ENCODE peak calls at places on chromosome 1, in eight cellular contexts. One of them, this sample, is unnamed.

GRCh38 chr1:109133815-109134214 is 19.9 kb downstream of the ELAPOR1 start:
- DNase-seq in BJ: no peak
- DNase-seq in activated T-cell treated with anti-CD3 and anti-CD28 coated beads for 1 hour: no peak
- DNase-seq in kidney epithelial cell: no peak
- DNase-seq in Caco-2: no peak
- DNase-seq in EL: no peak
- DNase-seq in NCI-H2107: no peak
- DNase-seq in stimulated activated CD4-positive, alpha-beta T cell treated with anti-CD3 and anti-CD28 coated beads, Interleukin-4, amount 100 ng/mL, for 24 hours: no peak
- DNase-seq in this sample: no peak

GRCh38 chr1:27724961-27725373 is 794 bp upstream of the FAM76A start:
- DNase-seq in BJ: no peak
- DNase-seq in activated T-cell treated with anti-CD3 and anti-CD28 coated beads for 1 hour: no peak
- DNase-seq in kidney epithelial cell: no peak
- DNase-seq in Caco-2: peak
- DNase-seq in EL: no peak
- DNase-seq in NCI-H2107: peak
- DNase-seq in stimulated activated CD4-positive, alpha-beta T cell treated with anti-CD3 and anti-CD28 coated beads, Interleukin-4, amount 100 ng/mL, for 24 hours: no peak
- DNase-seq in this sample: no peak

GRCh38 chr1:53580009-53580400 is 120.8 kb downstream of the DMRTB1 start:
- DNase-seq in BJ: no peak
- DNase-seq in activated T-cell treated with anti-CD3 and anti-CD28 coated beads for 1 hour: no peak
- DNase-seq in kidney epithelial cell: no peak
- DNase-seq in Caco-2: peak
- DNase-seq in EL: no peak
- DNase-seq in NCI-H2107: no peak
- DNase-seq in stimulated activated CD4-positive, alpha-beta T cell treated with anti-CD3 and anti-CD28 coated beads, Interleukin-4, amount 100 ng/mL, for 24 hours: no peak
- DNase-seq in this sample: no peak

GRCh38 chr1:224592636-224593579 is 23.2 kb upstream of the CNIH3 start:
- DNase-seq in BJ: peak
- DNase-seq in activated T-cell treated with anti-CD3 and anti-CD28 coated beads for 1 hour: no peak
- DNase-seq in kidney epithelial cell: peak
- DNase-seq in Caco-2: no peak
- DNase-seq in EL: peak
- DNase-seq in NCI-H2107: peak
- DNase-seq in stimulated activated CD4-positive, alpha-beta T cell treated with anti-CD3 and anti-CD28 coated beads, Interleukin-4, amount 100 ng/mL, for 24 hours: no peak
- DNase-seq in this sample: peak

GRCh38 chr1:43519287-43519686 is 11.4 kb upstream of the PTPRF start:
- DNase-seq in BJ: no peak
- DNase-seq in activated T-cell treated with anti-CD3 and anti-CD28 coated beads for 1 hour: no peak
- DNase-seq in kidney epithelial cell: no peak
- DNase-seq in Caco-2: no peak
- DNase-seq in EL: no peak
- DNase-seq in NCI-H2107: no peak
- DNase-seq in stimulated activated CD4-positive, alpha-beta T cell treated with anti-CD3 and anti-CD28 coated beads, Interleukin-4, amount 100 ng/mL, for 24 hours: no peak
- DNase-seq in this sample: no peak

GRCh38 chr1:114153621-114154145 is at the start of gene SYT6:
- DNase-seq in BJ: no peak
- DNase-seq in activated T-cell treated with anti-CD3 and anti-CD28 coated beads for 1 hour: no peak
- DNase-seq in kidney epithelial cell: no peak
- DNase-seq in Caco-2: no peak
- DNase-seq in EL: no peak
- DNase-seq in NCI-H2107: no peak
- DNase-seq in stimulated activated CD4-positive, alpha-beta T cell treated with anti-CD3 and anti-CD28 coated beads, Interleukin-4, amount 100 ng/mL, for 24 hours: no peak
- DNase-seq in this sample: no peak

GRCh38 chr1:9105336-9105867 is 23.5 kb downstream of the GPR157 start:
- DNase-seq in BJ: no peak
- DNase-seq in activated T-cell treated with anti-CD3 and anti-CD28 coated beads for 1 hour: no peak
- DNase-seq in kidney epithelial cell: no peak
- DNase-seq in Caco-2: no peak
- DNase-seq in EL: no peak
- DNase-seq in NCI-H2107: no peak
- DNase-seq in stimulated activated CD4-positive, alpha-beta T cell treated with anti-CD3 and anti-CD28 coated beads, Interleukin-4, amount 100 ng/mL, for 24 hours: no peak
- DNase-seq in this sample: no peak

GRCh38 chr1:223144914-223145313 is 1.9 kb upstream of the TLR5 start:
- DNase-seq in BJ: no peak
- DNase-seq in activated T-cell treated with anti-CD3 and anti-CD28 coated beads for 1 hour: no peak
- DNase-seq in kidney epithelial cell: no peak
- DNase-seq in Caco-2: no peak
- DNase-seq in EL: no peak
- DNase-seq in NCI-H2107: no peak
- DNase-seq in stimulated activated CD4-positive, alpha-beta T cell treated with anti-CD3 and anti-CD28 coated beads, Interleukin-4, amount 100 ng/mL, for 24 hours: no peak
- DNase-seq in this sample: no peak

GRCh38 chr1:192564099-192564498 is 11.5 kb upstream of the RGS1 start:
- DNase-seq in BJ: no peak
- DNase-seq in activated T-cell treated with anti-CD3 and anti-CD28 coated beads for 1 hour: no peak
- DNase-seq in kidney epithelial cell: no peak
- DNase-seq in Caco-2: no peak
- DNase-seq in EL: no peak
- DNase-seq in NCI-H2107: no peak
- DNase-seq in stimulated activated CD4-positive, alpha-beta T cell treated with anti-CD3 and anti-CD28 coated beads, Interleukin-4, amount 100 ng/mL, for 24 hours: no peak
- DNase-seq in this sample: no peak

GRCh38 chr1:41641483-41641829 is 157.0 kb upstream of the EDN2 start:
- DNase-seq in BJ: no peak
- DNase-seq in activated T-cell treated with anti-CD3 and anti-CD28 coated beads for 1 hour: no peak
- DNase-seq in kidney epithelial cell: no peak
- DNase-seq in Caco-2: no peak
- DNase-seq in EL: no peak
- DNase-seq in NCI-H2107: no peak
- DNase-seq in stimulated activated CD4-positive, alpha-beta T cell treated with anti-CD3 and anti-CD28 coated beads, Interleukin-4, amount 100 ng/mL, for 24 hours: peak
- DNase-seq in this sample: no peak

GRCh38 chr1:161019767-161020572 is 982 bp downstream of the F11R start:
- DNase-seq in BJ: no peak
- DNase-seq in activated T-cell treated with anti-CD3 and anti-CD28 coated beads for 1 hour: no peak
- DNase-seq in kidney epithelial cell: no peak
- DNase-seq in Caco-2: no peak
- DNase-seq in EL: no peak
- DNase-seq in NCI-H2107: peak
- DNase-seq in stimulated activated CD4-positive, alpha-beta T cell treated with anti-CD3 and anti-CD28 coated beads, Interleukin-4, amount 100 ng/mL, for 24 hours: no peak
- DNase-seq in this sample: no peak

GRCh38 chr1:116487016-116487415 is 83.8 kb downstream of the CD58 start:
- DNase-seq in BJ: no peak
- DNase-seq in activated T-cell treated with anti-CD3 and anti-CD28 coated beads for 1 hour: no peak
- DNase-seq in kidney epithelial cell: no peak
- DNase-seq in Caco-2: no peak
- DNase-seq in EL: no peak
- DNase-seq in NCI-H2107: no peak
- DNase-seq in stimulated activated CD4-positive, alpha-beta T cell treated with anti-CD3 and anti-CD28 coated beads, Interleukin-4, amount 100 ng/mL, for 24 hours: no peak
- DNase-seq in this sample: no peak

GRCh38 chr1:25055961-25056360 is 125.9 kb upstream of the RUNX3 start:
- DNase-seq in BJ: no peak
- DNase-seq in activated T-cell treated with anti-CD3 and anti-CD28 coated beads for 1 hour: no peak
- DNase-seq in kidney epithelial cell: no peak
- DNase-seq in Caco-2: no peak
- DNase-seq in EL: no peak
- DNase-seq in NCI-H2107: no peak
- DNase-seq in stimulated activated CD4-positive, alpha-beta T cell treated with anti-CD3 and anti-CD28 coated beads, Interleukin-4, amount 100 ng/mL, for 24 hours: no peak
- DNase-seq in this sample: no peak

GRCh38 chr1:94514095-94514727 is 27.3 kb downstream of the F3 start:
- DNase-seq in BJ: no peak
- DNase-seq in activated T-cell treated with anti-CD3 and anti-CD28 coated beads for 1 hour: no peak
- DNase-seq in kidney epithelial cell: no peak
- DNase-seq in Caco-2: no peak
- DNase-seq in EL: no peak
- DNase-seq in NCI-H2107: no peak
- DNase-seq in stimulated activated CD4-positive, alpha-beta T cell treated with anti-CD3 and anti-CD28 coated beads, Interleukin-4, amount 100 ng/mL, for 24 hours: no peak
- DNase-seq in this sample: no peak

GRCh38 chr1:190478193-190479007 is 736 bp upstream of the BRINP3 start:
- DNase-seq in BJ: no peak
- DNase-seq in activated T-cell treated with anti-CD3 and anti-CD28 coated beads for 1 hour: no peak
- DNase-seq in kidney epithelial cell: no peak
- DNase-seq in Caco-2: no peak
- DNase-seq in EL: peak
- DNase-seq in NCI-H2107: peak
- DNase-seq in stimulated activated CD4-positive, alpha-beta T cell treated with anti-CD3 and anti-CD28 coated beads, Interleukin-4, amount 100 ng/mL, for 24 hours: no peak
- DNase-seq in this sample: no peak

GRCh38 chr1:8185400-8185799 is 132.5 kb upstream of the SLC45A1 start:
- DNase-seq in BJ: no peak
- DNase-seq in activated T-cell treated with anti-CD3 and anti-CD28 coated beads for 1 hour: no peak
- DNase-seq in kidney epithelial cell: no peak
- DNase-seq in Caco-2: no peak
- DNase-seq in EL: no peak
- DNase-seq in NCI-H2107: no peak
- DNase-seq in stimulated activated CD4-positive, alpha-beta T cell treated with anti-CD3 and anti-CD28 coated beads, Interleukin-4, amount 100 ng/mL, for 24 hours: no peak
- DNase-seq in this sample: no peak

GRCh38 chr1:54283997-54284385 is 84.0 kb downstream of the MRPL37 start:
- DNase-seq in BJ: no peak
- DNase-seq in activated T-cell treated with anti-CD3 and anti-CD28 coated beads for 1 hour: no peak
- DNase-seq in kidney epithelial cell: no peak
- DNase-seq in Caco-2: no peak
- DNase-seq in EL: no peak
- DNase-seq in NCI-H2107: no peak
- DNase-seq in stimulated activated CD4-positive, alpha-beta T cell treated with anti-CD3 and anti-CD28 coated beads, Interleukin-4, amount 100 ng/mL, for 24 hours: no peak
- DNase-seq in this sample: no peak

GRCh38 chr1:159188375-159188788 is 16.3 kb upstream of the ACKR1 start:
- DNase-seq in BJ: no peak
- DNase-seq in activated T-cell treated with anti-CD3 and anti-CD28 coated beads for 1 hour: no peak
- DNase-seq in kidney epithelial cell: no peak
- DNase-seq in Caco-2: no peak
- DNase-seq in EL: peak
- DNase-seq in NCI-H2107: no peak
- DNase-seq in stimulated activated CD4-positive, alpha-beta T cell treated with anti-CD3 and anti-CD28 coated beads, Interleukin-4, amount 100 ng/mL, for 24 hours: no peak
- DNase-seq in this sample: peak

GRCh38 chr1:44542415-44543063 is 131.7 kb downstream of the TMEM53 start:
- DNase-seq in BJ: no peak
- DNase-seq in activated T-cell treated with anti-CD3 and anti-CD28 coated beads for 1 hour: no peak
- DNase-seq in kidney epithelial cell: no peak
- DNase-seq in Caco-2: no peak
- DNase-seq in EL: no peak
- DNase-seq in NCI-H2107: no peak
- DNase-seq in stimulated activated CD4-positive, alpha-beta T cell treated with anti-CD3 and anti-CD28 coated beads, Interleukin-4, amount 100 ng/mL, for 24 hours: no peak
- DNase-seq in this sample: no peak

GRCh38 chr1:217135569-217135915 is 412.3 kb upstream of the ESRRG start:
- DNase-seq in BJ: no peak
- DNase-seq in activated T-cell treated with anti-CD3 and anti-CD28 coated beads for 1 hour: no peak
- DNase-seq in kidney epithelial cell: no peak
- DNase-seq in Caco-2: no peak
- DNase-seq in EL: peak
- DNase-seq in NCI-H2107: peak
- DNase-seq in stimulated activated CD4-positive, alpha-beta T cell treated with anti-CD3 and anti-CD28 coated beads, Interleukin-4, amount 100 ng/mL, for 24 hours: no peak
- DNase-seq in this sample: no peak

GRCh38 chr1:111471012-111471411 is 2.8 kb upstream of the C1orf162 start:
- DNase-seq in BJ: no peak
- DNase-seq in activated T-cell treated with anti-CD3 and anti-CD28 coated beads for 1 hour: peak
- DNase-seq in kidney epithelial cell: no peak
- DNase-seq in Caco-2: no peak
- DNase-seq in EL: no peak
- DNase-seq in NCI-H2107: no peak
- DNase-seq in stimulated activated CD4-positive, alpha-beta T cell treated with anti-CD3 and anti-CD28 coated beads, Interleukin-4, amount 100 ng/mL, for 24 hours: peak
- DNase-seq in this sample: no peak

GRCh38 chr1:168121314-168122029 is 15.3 kb downstream of the GPR161 start:
- DNase-seq in BJ: peak
- DNase-seq in activated T-cell treated with anti-CD3 and anti-CD28 coated beads for 1 hour: no peak
- DNase-seq in kidney epithelial cell: no peak
- DNase-seq in Caco-2: no peak
- DNase-seq in EL: peak
- DNase-seq in NCI-H2107: no peak
- DNase-seq in stimulated activated CD4-positive, alpha-beta T cell treated with anti-CD3 and anti-CD28 coated beads, Interleukin-4, amount 100 ng/mL, for 24 hours: no peak
- DNase-seq in this sample: peak

GRCh38 chr1:164565356-164565755 is 6.4 kb downstream of the PBX1 start:
- DNase-seq in BJ: no peak
- DNase-seq in activated T-cell treated with anti-CD3 and anti-CD28 coated beads for 1 hour: no peak
- DNase-seq in kidney epithelial cell: no peak
- DNase-seq in Caco-2: no peak
- DNase-seq in EL: peak
- DNase-seq in NCI-H2107: no peak
- DNase-seq in stimulated activated CD4-positive, alpha-beta T cell treated with anti-CD3 and anti-CD28 coated beads, Interleukin-4, amount 100 ng/mL, for 24 hours: no peak
- DNase-seq in this sample: no peak

This sample was measured in GM04503.